ENCODE peak calls at places on chromosome 16, in five cellular contexts. One of them, this sample, is unnamed.

GRCh38 chr16:66728117-66728787 is 23.2 kb downstream of the DYNC1LI2 start:
- DNase-seq in BJ: no peak
- DNase-seq in heart right ventricle: peak; percentile 48
- DNase-seq in right cardiac atrium: peak; percentile 67
- DNase-seq in astrocyte of the cerebellum: peak; percentile 61
- DNase-seq in this sample: no peak

GRCh38 chr16:56094231-56094630 is 97.1 kb upstream of the GNAO1 start:
- DNase-seq in BJ: no peak
- DNase-seq in heart right ventricle: no peak
- DNase-seq in right cardiac atrium: no peak
- DNase-seq in astrocyte of the cerebellum: no peak
- DNase-seq in this sample: no peak

GRCh38 chr16:84633622-84634021 is 14.7 kb upstream of the KLHL36 start:
- DNase-seq in BJ: no peak
- DNase-seq in heart right ventricle: peak; percentile 85
- DNase-seq in astrocyte of the cerebellum: no peak
- DNase-seq in right cardiac atrium: peak; percentile 97
- DNase-seq in this sample: no peak

GRCh38 chr16:57071840-57072541 is 20.4 kb upstream of the CPNE2 start:
- DNase-seq in BJ: peak; percentile 53
- DNase-seq in astrocyte of the cerebellum: no peak
- DNase-seq in heart right ventricle: no peak
- DNase-seq in right cardiac atrium: no peak
- DNase-seq in this sample: no peak

GRCh38 chr16:15993946-15994665 is 44.7 kb downstream of the ABCC1 start:
- DNase-seq in BJ: no peak
- DNase-seq in heart right ventricle: peak; percentile 45
- DNase-seq in astrocyte of the cerebellum: peak; percentile 91
- DNase-seq in right cardiac atrium: peak; percentile 76
- DNase-seq in this sample: no peak

GRCh38 chr16:8375208-8375607 is 215.1 kb downstream of the TMEM114 start:
- DNase-seq in right cardiac atrium: no peak
- DNase-seq in BJ: no peak
- DNase-seq in heart right ventricle: no peak
- DNase-seq in astrocyte of the cerebellum: no peak
- DNase-seq in this sample: no peak

GRCh38 chr16:4313563-4314531 is 2.0 kb upstream of the GLIS2 start:
- DNase-seq in BJ: no peak
- DNase-seq in heart right ventricle: no peak
- DNase-seq in right cardiac atrium: peak; percentile 73
- DNase-seq in astrocyte of the cerebellum: no peak
- DNase-seq in this sample: no peak

GRCh38 chr16:67881557-67882220 is 3.0 kb upstream of the NRN1L start:
- DNase-seq in right cardiac atrium: peak; percentile 40
- DNase-seq in BJ: no peak
- DNase-seq in heart right ventricle: peak; percentile 31
- DNase-seq in astrocyte of the cerebellum: no peak
- DNase-seq in this sample: no peak

GRCh38 chr16:90031931-90032663 is 12.8 kb upstream of the DBNDD1 start:
- DNase-seq in right cardiac atrium: no peak
- DNase-seq in astrocyte of the cerebellum: no peak
- DNase-seq in heart right ventricle: no peak
- DNase-seq in BJ: no peak
- DNase-seq in this sample: no peak

GRCh38 chr16:57618306-57619132 is 9.9 kb upstream of the ADGRG1 start:
- DNase-seq in astrocyte of the cerebellum: no peak
- DNase-seq in heart right ventricle: no peak
- DNase-seq in BJ: no peak
- DNase-seq in right cardiac atrium: no peak
- DNase-seq in this sample: no peak

GRCh38 chr16:58271589-58271988 is 23.2 kb downstream of the PRSS54 start:
- DNase-seq in right cardiac atrium: no peak
- DNase-seq in heart right ventricle: no peak
- DNase-seq in BJ: no peak
- DNase-seq in astrocyte of the cerebellum: no peak
- DNase-seq in this sample: no peak

GRCh38 chr16:28865289-28865688 is 1.6 kb downstream of the SH2B1 start:
- DNase-seq in right cardiac atrium: no peak
- DNase-seq in BJ: no peak
- DNase-seq in heart right ventricle: no peak
- DNase-seq in astrocyte of the cerebellum: no peak
- DNase-seq in this sample: no peak

GRCh38 chr16:28863929-28864886 is 565 bp downstream of the SH2B1 start:
- DNase-seq in right cardiac atrium: peak; percentile 71
- DNase-seq in astrocyte of the cerebellum: peak; percentile 29
- DNase-seq in BJ: no peak
- DNase-seq in heart right ventricle: peak; percentile 27
- DNase-seq in this sample: no peak

DNA sequence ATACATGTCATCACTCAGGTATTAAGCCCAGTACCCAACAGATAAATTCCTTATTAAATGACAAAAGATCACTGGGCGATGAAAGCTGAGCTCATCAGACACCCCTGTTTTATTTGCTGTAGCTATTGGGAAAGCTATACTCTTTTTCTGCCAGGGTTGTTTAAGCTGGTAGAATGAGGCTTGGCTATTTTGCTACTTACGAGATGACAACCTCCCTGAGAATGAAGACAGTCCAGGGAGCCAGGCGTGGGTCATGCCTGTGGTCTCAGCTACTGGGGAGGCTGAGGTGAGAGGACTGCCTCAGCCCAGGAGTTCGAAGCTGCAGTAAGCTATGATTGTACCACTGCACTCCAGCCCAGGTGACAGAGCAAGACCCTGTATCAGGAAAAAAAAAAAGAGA is 4.3 kb upstream of the SH2B1 start:
- DNase-seq in right cardiac atrium: no peak
- DNase-seq in astrocyte of the cerebellum: no peak
- DNase-seq in heart right ventricle: no peak
- DNase-seq in BJ: no peak
- DNase-seq in this sample: no peak
- H3K4me3 ChIP-seq in right cardiac atrium: no peak overlapping the region
- H3K4me3 ChIP-seq in astrocyte of the cerebellum: no peak overlapping the region
- H3K4me3 ChIP-seq in heart right ventricle: no peak overlapping the region
- H3K4me3 ChIP-seq in BJ: no peak overlapping the region
- H3K4me3 ChIP-seq in this sample: no peak overlapping the region

DNA sequence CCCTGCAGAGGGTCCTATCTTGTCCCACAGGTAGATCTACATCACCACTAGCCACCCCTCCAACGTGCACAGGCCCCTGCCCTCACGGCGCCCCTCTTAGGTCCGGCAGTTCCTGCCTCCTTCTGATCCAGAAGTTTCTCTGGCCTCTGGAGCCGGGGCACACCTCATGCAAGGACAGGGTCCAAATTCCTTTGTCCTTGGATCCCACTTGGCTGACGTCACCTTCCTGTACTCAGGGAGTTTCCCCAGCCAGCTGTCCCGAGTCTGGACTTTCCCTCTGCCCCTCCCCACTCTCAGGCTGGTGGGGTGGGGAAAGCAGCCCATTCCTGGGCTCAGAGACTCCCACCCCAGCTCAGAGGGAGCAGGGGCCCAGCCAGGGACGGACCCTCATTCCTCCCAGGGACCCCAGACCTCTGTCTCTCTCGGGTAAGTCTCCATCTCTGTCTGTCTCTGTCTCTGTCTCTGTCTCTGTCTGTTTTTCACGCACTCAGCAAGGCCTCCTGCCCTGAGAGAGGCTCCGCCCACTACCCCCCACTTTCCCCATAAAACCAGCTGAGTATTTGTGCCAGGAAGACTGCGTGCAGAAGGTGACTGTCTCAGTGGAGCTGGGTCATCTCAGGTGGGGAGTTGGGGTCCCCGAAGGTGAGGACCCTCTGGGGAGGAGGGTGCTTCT is at the start of gene IL32:
- DNase-seq in heart right ventricle: peak; percentile 88
- DNase-seq in astrocyte of the cerebellum: peak; percentile 34
- DNase-seq in BJ: peak; percentile 9
- DNase-seq in right cardiac atrium: peak; percentile 85
- DNase-seq in this sample: peak; percentile 26
- H3K4me3 ChIP-seq in heart right ventricle: peak within 1 kb of the TSS; percentile 71
- H3K4me3 ChIP-seq in astrocyte of the cerebellum: no peak within 1 kb of the TSS
- H3K4me3 ChIP-seq in BJ: no peak within 1 kb of the TSS
- H3K4me3 ChIP-seq in right cardiac atrium: peak within 1 kb of the TSS; percentile 48
- H3K4me3 ChIP-seq in this sample: peak within 1 kb of the TSS; percentile 38

GRCh38 chr16:28495795-28496749 is 1.6 kb downstream of the APOBR start:
- DNase-seq in BJ: no peak
- DNase-seq in astrocyte of the cerebellum: no peak
- DNase-seq in right cardiac atrium: no peak
- DNase-seq in heart right ventricle: no peak
- DNase-seq in this sample: no peak

GRCh38 chr16:28496844-28497243 is 2.4 kb downstream of the APOBR start:
- DNase-seq in astrocyte of the cerebellum: no peak
- DNase-seq in BJ: no peak
- DNase-seq in heart right ventricle: no peak
- DNase-seq in right cardiac atrium: peak; percentile 19
- DNase-seq in this sample: no peak

GRCh38 chr16:28494141-28494851 is at the start of gene APOBR:
- DNase-seq in BJ: no peak
- DNase-seq in heart right ventricle: peak; percentile 49
- DNase-seq in astrocyte of the cerebellum: no peak
- DNase-seq in right cardiac atrium: peak; percentile 68
- DNase-seq in this sample: no peak

GRCh38 chr16:28497386-28497785 is 2.9 kb downstream of the APOBR start:
- DNase-seq in right cardiac atrium: peak; percentile 11
- DNase-seq in astrocyte of the cerebellum: no peak
- DNase-seq in BJ: no peak
- DNase-seq in heart right ventricle: no peak
- DNase-seq in this sample: no peak

GRCh38 chr16:28495098-28495793 is 803 bp downstream of the APOBR start:
- DNase-seq in right cardiac atrium: no peak
- DNase-seq in BJ: no peak
- DNase-seq in astrocyte of the cerebellum: no peak
- DNase-seq in heart right ventricle: no peak
- DNase-seq in this sample: no peak
- H3K4me3 ChIP-seq in right cardiac atrium: peak overlapping the region; percentile 16
- H3K4me3 ChIP-seq in BJ: no peak overlapping the region
- H3K4me3 ChIP-seq in astrocyte of the cerebellum: no peak overlapping the region
- H3K4me3 ChIP-seq in heart right ventricle: peak overlapping the region; percentile 19
- H3K4me3 ChIP-seq in this sample: no peak overlapping the region

GRCh38 chr16:11742041-11742535 is 569 bp downstream of the TXNDC11 start:
- DNase-seq in heart right ventricle: peak; percentile 24
- DNase-seq in BJ: no peak
- DNase-seq in astrocyte of the cerebellum: no peak
- DNase-seq in right cardiac atrium: peak; percentile 78
- DNase-seq in this sample: no peak

GRCh38 chr16:11738742-11739544 is 3.7 kb downstream of the TXNDC11 start:
- DNase-seq in heart right ventricle: no peak
- DNase-seq in right cardiac atrium: no peak
- DNase-seq in BJ: no peak
- DNase-seq in astrocyte of the cerebellum: no peak
- DNase-seq in this sample: no peak

GRCh38 chr16:11742536-11743307 is at the start of gene TXNDC11:
- DNase-seq in BJ: peak; percentile 89
- DNase-seq in right cardiac atrium: peak; percentile 100
- DNase-seq in astrocyte of the cerebellum: peak; percentile 92
- DNase-seq in heart right ventricle: peak; percentile 99
- DNase-seq in this sample: peak; percentile 95

GRCh38 chr16:11737678-11738077 is 5.0 kb downstream of the TXNDC11 start:
- DNase-seq in heart right ventricle: no peak
- DNase-seq in astrocyte of the cerebellum: no peak
- DNase-seq in right cardiac atrium: no peak
- DNase-seq in BJ: no peak
- DNase-seq in this sample: no peak

GRCh38 chr16:11740567-11740966 is 2.1 kb downstream of the TXNDC11 start:
- DNase-seq in BJ: no peak
- DNase-seq in heart right ventricle: no peak
- DNase-seq in astrocyte of the cerebellum: no peak
- DNase-seq in right cardiac atrium: no peak
- DNase-seq in this sample: no peak
- H3K4me3 ChIP-seq in BJ: no peak overlapping the region
- H3K4me3 ChIP-seq in heart right ventricle: peak overlapping the region; percentile 88
- H3K4me3 ChIP-seq in astrocyte of the cerebellum: no peak overlapping the region
- H3K4me3 ChIP-seq in right cardiac atrium: peak overlapping the region; percentile 97
- H3K4me3 ChIP-seq in this sample: peak overlapping the region; percentile 95

GRCh38 chr16:31920373-31920772 is 46.8 kb downstream of the ZNF267 start:
- DNase-seq in right cardiac atrium: no peak
- DNase-seq in heart right ventricle: no peak
- DNase-seq in BJ: no peak
- DNase-seq in astrocyte of the cerebellum: no peak
- DNase-seq in this sample: no peak

GRCh38 chr16:31913668-31914067 is 40.1 kb downstream of the ZNF267 start:
- DNase-seq in astrocyte of the cerebellum: no peak
- DNase-seq in right cardiac atrium: no peak
- DNase-seq in BJ: no peak
- DNase-seq in heart right ventricle: no peak
- DNase-seq in this sample: no peak

GRCh38 chr16:31916056-31916488 is 42.5 kb downstream of the ZNF267 start:
- DNase-seq in BJ: no peak
- DNase-seq in heart right ventricle: no peak
- DNase-seq in astrocyte of the cerebellum: no peak
- DNase-seq in right cardiac atrium: no peak
- DNase-seq in this sample: no peak
- H3K4me3 ChIP-seq in BJ: no peak overlapping the region
- H3K4me3 ChIP-seq in heart right ventricle: no peak overlapping the region
- H3K4me3 ChIP-seq in astrocyte of the cerebellum: no peak overlapping the region
- H3K4me3 ChIP-seq in right cardiac atrium: peak overlapping the region; percentile 26
- H3K4me3 ChIP-seq in this sample: no peak overlapping the region

GRCh38 chr16:29809850-29810698 is 1.9 kb upstream of the PRRT2 start:
- DNase-seq in heart right ventricle: peak; percentile 31
- DNase-seq in astrocyte of the cerebellum: no peak
- DNase-seq in right cardiac atrium: peak; percentile 73
- DNase-seq in BJ: no peak
- DNase-seq in this sample: no peak
- H3K4me3 ChIP-seq in heart right ventricle: peak overlapping the region; percentile 17
- H3K4me3 ChIP-seq in astrocyte of the cerebellum: peak overlapping the region; percentile 12
- H3K4me3 ChIP-seq in right cardiac atrium: no peak overlapping the region
- H3K4me3 ChIP-seq in BJ: no peak overlapping the region
- H3K4me3 ChIP-seq in this sample: peak overlapping the region; percentile 22

DNA sequence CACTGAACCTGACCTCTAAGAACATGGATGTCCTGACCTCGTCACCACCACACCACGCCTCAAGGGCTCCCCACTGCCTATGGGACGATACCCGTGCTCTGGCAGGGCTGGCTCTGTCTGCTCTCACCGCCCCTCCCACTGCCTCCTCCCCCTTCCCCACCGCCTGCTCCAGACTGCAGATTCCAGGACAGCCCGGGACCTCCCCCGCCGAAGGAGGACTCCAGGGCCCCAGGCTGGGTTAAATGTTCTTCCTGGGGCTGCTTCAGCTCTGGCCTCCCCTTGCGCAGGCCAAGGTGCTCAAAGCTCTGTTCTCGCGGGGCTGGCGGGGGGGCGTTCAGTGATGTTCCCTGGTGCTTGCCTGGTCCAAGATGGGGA is 3.1 kb downstream of the NPW start:
- DNase-seq in heart right ventricle: no peak
- DNase-seq in astrocyte of the cerebellum: no peak
- DNase-seq in right cardiac atrium: peak; percentile 78
- DNase-seq in BJ: no peak
- DNase-seq in this sample: no peak
- H3K4me3 ChIP-seq in heart right ventricle: peak overlapping the region; percentile 47
- H3K4me3 ChIP-seq in astrocyte of the cerebellum: peak overlapping the region; percentile 27
- H3K4me3 ChIP-seq in right cardiac atrium: peak overlapping the region; percentile 7
- H3K4me3 ChIP-seq in BJ: peak overlapping the region; percentile 4
- H3K4me3 ChIP-seq in this sample: peak overlapping the region; percentile 34

This sample was measured in skeletal muscle cell.